ENCODE peak calls at places on chromosomes 13 and 19, in five cellular contexts. W is activated T-cell treated with anti-CD3 and anti-CD28 coated beads, Interleukin-2, amount 50 U/mL, for 72 hours; G is progenitor cell of endocrine pancreas; H is AG04450; U is omental fat pad. F is an unnamed sample.

GRCh38 chr19:34282611-34283519 is 28.5 kb downstream of the GARRE1 start:
- DNase-seq in W (no peak), G (no peak), H (no peak), U (no peak), F (no peak)

GRCh38 chr19:17977488-17977887 is 10.6 kb downstream of the KCNN1 start:
- DNase-seq in W (no peak), G (no peak), H (no peak), U (no peak), F (no peak)

GRCh38 chr19:38805180-38805579 is 7.6 kb downstream of the LGALS4 start:
- DNase-seq in W (no peak), G (no peak), H (no peak), U (no peak), F (no peak)

GRCh38 chr13:49996166-49996915 is 501 bp upstream of the TRIM13 start:
- DNase-seq in W (peak; percentile 90), G (peak; percentile 88), H (peak; percentile 78), U (peak; percentile 76), F (peak; percentile 59)

GRCh38 chr19:15187026-15188007 is 13.5 kb downstream of the NOTCH3 start:
- DNase-seq in W (no peak), G (no peak), H (no peak), U (no peak), F (no peak)

GRCh38 chr13:45678282-45678681 is 23.8 kb upstream of the CBY2 start:
- DNase-seq in W (no peak), G (no peak), H (no peak), U (no peak), F (no peak)

GRCh38 chr19:6481541-6482342 is at the start of gene DENND1C:
- DNase-seq in W (peak; percentile 79), G (no peak), H (no peak), U (no peak), F (no peak)

GRCh38 chr13:57191667-57192066 is 24.7 kb downstream of the PRR20E start:
- DNase-seq in W (no peak), G (no peak), H (no peak), U (no peak), F (no peak)

GRCh38 chr19:57302020-57302465 is 18.2 kb upstream of the ZNF543 start:
- DNase-seq in W (no peak), G (no peak), H (peak; percentile 87), U (no peak), F (peak; percentile 89)

GRCh38 chr19:15825753-15826152 is 10.3 kb upstream of the OR10H1 start:
- DNase-seq in W (no peak), G (no peak), H (no peak), U (no peak), F (no peak)

GRCh38 chr13:97274782-97275252 is 52.7 kb downstream of the MBNL2 start:
- DNase-seq in W (no peak), G (no peak), H (no peak), U (no peak), F (no peak)

GRCh38 chr13:83880275-83881027 is 1.8 kb downstream of the SLITRK1 start:
- DNase-seq in W (no peak), G (no peak), H (no peak), U (no peak), F (no peak)

GRCh38 chr13:51370116-51370515 is 30.6 kb downstream of the SERPINE3 start:
- DNase-seq in W (no peak), G (no peak), H (no peak), U (no peak), F (no peak)

GRCh38 chr13:30916991-30917390 is 10.9 kb downstream of the MEDAG start:
- DNase-seq in W (no peak), G (no peak), H (no peak), U (no peak), F (no peak)

GRCh38 chr19:32861596-32861995 is 8.0 kb downstream of the SLC7A9 start:
- DNase-seq in W (no peak), G (no peak), H (no peak), U (no peak), F (no peak)

GRCh38 chr19:33171916-33172359 is 22.2 kb upstream of the LRP3 start:
- DNase-seq in W (no peak), G (no peak), H (no peak), U (no peak), F (peak; percentile 7)

GRCh38 chr13:86831084-86831483 is 840.1 kb upstream of the SLITRK5 start:
- DNase-seq in W (no peak), G (no peak), H (no peak), U (no peak), F (no peak)

GRCh38 chr13:66855110-66855509 is 375.0 kb downstream of the PCDH9 start:
- DNase-seq in W (no peak), G (no peak), H (no peak), U (no peak), F (no peak)

GRCh38 chr19:5095568-5095850 is 126.6 kb downstream of the KDM4B start:
- DNase-seq in W (no peak), G (no peak), H (no peak), U (no peak), F (no peak)

GRCh38 chr13:33311040-33311439 is 25.5 kb upstream of the STARD13 start:
- DNase-seq in W (no peak), G (no peak), H (no peak), U (no peak), F (no peak)

GRCh38 chr19:53868091-53868891 is 608 bp downstream of the MYADM start:
- DNase-seq in W (peak; percentile 42), G (no peak), H (no peak), U (no peak), F (no peak)

GRCh38 chr19:44657211-44657921 is 13.7 kb downstream of the PVR start:
- DNase-seq in W (peak; percentile 81), G (peak; percentile 70), H (no peak), U (peak; percentile 64), F (no peak)

GRCh38 chr19:34313188-34313587 is 51.8 kb upstream of the GPI start:
- DNase-seq in W (no peak), G (no peak), H (no peak), U (no peak), F (no peak)

GRCh38 chr13:94343243-94343585 is 136.3 kb downstream of the DCT start:
- DNase-seq in W (no peak), G (no peak), H (no peak), U (no peak), F (no peak)

GRCh38 chr13:20360041-20360491 is 127.9 kb upstream of the GJB6 start:
- DNase-seq in W (no peak), G (no peak), H (peak; percentile 18), U (no peak), F (no peak)

GRCh38 chr19:45556835-45557234 is 27.8 kb downstream of the OPA3 start:
- DNase-seq in W (no peak), G (no peak), H (no peak), U (no peak), F (no peak)

GRCh38 chr19:52094526-52094925 is 1.0 kb downstream of the ZNF841 start:
- DNase-seq in W (no peak), G (no peak), H (no peak), U (no peak), F (no peak)

GRCh38 chr13:69970521-69970920 is 137.1 kb upstream of the ATXN8OS start:
- DNase-seq in W (no peak), G (no peak), H (no peak), U (no peak), F (no peak)

GRCh38 chr13:43848250-43848649 is 31.3 kb downstream of the CCDC122 start:
- DNase-seq in W (no peak), G (no peak), H (peak; percentile 21), U (no peak), F (no peak)

GRCh38 chr13:109792416-109793090 is 6.2 kb upstream of the IRS2 start:
- DNase-seq in W (no peak), G (no peak), H (no peak), U (no peak), F (no peak)

GRCh38 chr13:83780201-83780600 is 102.1 kb downstream of the SLITRK1 start:
- DNase-seq in W (no peak), G (no peak), H (no peak), U (no peak), F (no peak)

GRCh38 chr19:4448147-4448985 is 9.2 kb downstream of the UBXN6 start:
- DNase-seq in W (no peak), G (no peak), H (no peak), U (no peak), F (no peak)

GRCh38 chr19:54248016-54248601 is 5.5 kb upstream of the LILRA6 start:
- DNase-seq in W (peak; percentile 58), G (no peak), H (no peak), U (no peak), F (no peak)

GRCh38 chr13:110250258-110250891 is 56.6 kb downstream of the COL4A1 start:
- DNase-seq in W (no peak), G (no peak), H (no peak), U (peak; percentile 42), F (no peak)

GRCh38 chr19:6712692-6713670 is 7.5 kb downstream of the C3 start:
- DNase-seq in W (no peak), G (no peak), H (no peak), U (no peak), F (no peak)

GRCh38 chr19:5837768-5838364 is 1.6 kb downstream of the FUT6 start:
- DNase-seq in W (no peak), G (no peak), H (no peak), U (no peak), F (no peak)

F was measured in T1000.